ENCODE peak calls at places on chromosomes 3 and 15, in nine cellular contexts. U is astrocyte, M is choroid plexus epithelial cell, Z is left colon, J is ovary, P is T-helper 1 cell, K is Calu3, H is LoVo, W is kidney. F is an unnamed sample.
A peak's percentile ranks its signal among the peaks of the same experiment; 100 is the strongest.

GRCh38 chr3:11509175-11510000 is 134.3 kb downstream of the VGLL4 start:
- DNase-seq in U (peak; percentile 92), M (peak; percentile 99), Z (peak; percentile 76), J (peak; percentile 85), P (no peak), K (peak; percentile 19), H (peak; percentile 15), W (peak; percentile 90), F (peak; percentile 48)

GRCh38 chr3:18443670-18444596 is 18.8 kb upstream of the SATB1 start:
- DNase-seq in U (no peak), M (no peak), Z (peak; percentile 34), J (peak; percentile 18), P (peak; percentile 4), K (peak; percentile 26), H (no peak), W (peak; percentile 74), F (no peak)

GRCh38 chr3:155356594-155357370 is 63.3 kb upstream of the STRIT1 start:
- DNase-seq in U (no peak), M (peak; percentile 10), Z (no peak), J (no peak), P (no peak), K (peak; percentile 18), H (no peak), W (no peak), F (peak; percentile 58)

GRCh38 chr15:20358066-20358780 is 183.4 kb downstream of the GOLGA6L6 start:
- DNase-seq in U (no peak), M (no peak), Z (no peak), J (no peak), P (no peak), K (no peak), H (no peak), W (peak; percentile 86), F (no peak)

GRCh38 chr15:59367022-59367451 is 5.6 kb downstream of the MYO1E start:
- DNase-seq in U (no peak), M (peak; percentile 50), Z (no peak), J (no peak), P (no peak), K (no peak), H (no peak), W (no peak), F (no peak)

GRCh38 chr15:101694261-101694660 is 30.0 kb downstream of the TARS3 start:
- DNase-seq in U (no peak), M (no peak), Z (no peak), J (no peak), P (no peak), K (no peak), H (no peak), W (no peak), F (no peak)

GRCh38 chr3:197135212-197135611 is 105.6 kb upstream of the MELTF start:
- DNase-seq in U (peak; percentile 46), M (no peak), Z (no peak), J (no peak), P (no peak), K (no peak), H (no peak), W (no peak), F (no peak)

GRCh38 chr3:35640736-35641135 is 1.4 kb downstream of the ARPP21 start:
- DNase-seq in U (no peak), M (no peak), Z (no peak), J (no peak), P (no peak), K (no peak), H (no peak), W (no peak), F (no peak)

GRCh38 chr3:42750834-42751233 is 22.2 kb downstream of the CCDC13 start:
- DNase-seq in U (no peak), M (no peak), Z (peak; percentile 8), J (no peak), P (no peak), K (no peak), H (no peak), W (no peak), F (no peak)

GRCh38 chr3:43281020-43281419 is 5.3 kb upstream of the SNRK start:
- DNase-seq in U (no peak), M (no peak), Z (no peak), J (no peak), P (no peak), K (no peak), H (no peak), W (no peak), F (no peak)

GRCh38 chr3:54215521-54215920 is 93.2 kb downstream of the CACNA2D3 start:
- DNase-seq in U (no peak), M (no peak), Z (no peak), J (no peak), P (no peak), K (no peak), H (no peak), W (no peak), F (no peak)

GRCh38 chr3:115518100-115518852 is 105.0 kb upstream of the GAP43 start:
- DNase-seq in U (peak; percentile 67), M (peak; percentile 85), Z (no peak), J (no peak), P (no peak), K (peak; percentile 19), H (peak; percentile 25), W (peak; percentile 86), F (no peak)

GRCh38 chr15:75199347-75199976 is 2.2 kb upstream of the C15orf39 start:
- DNase-seq in U (no peak), M (no peak), Z (no peak), J (no peak), P (no peak), K (no peak), H (no peak), W (no peak), F (no peak)

GRCh38 chr3:116059421-116060096 is 385.7 kb downstream of the LSAMP start:
- DNase-seq in U (peak; percentile 97), M (peak; percentile 85), Z (no peak), J (no peak), P (no peak), K (peak; percentile 72), H (peak; percentile 49), W (peak; percentile 61), F (no peak)

GRCh38 chr15:96326551-96327154 is 3.8 kb upstream of the NR2F2 start:
- DNase-seq in U (peak; percentile 58), M (peak; percentile 71), Z (no peak), J (peak; percentile 66), P (no peak), K (no peak), H (peak; percentile 54), W (peak; percentile 82), F (no peak)

GRCh38 chr15:55494927-55495326 is 13.1 kb downstream of the DNAAF4 start:
- DNase-seq in U (no peak), M (peak; percentile 5), Z (no peak), J (no peak), P (no peak), K (no peak), H (no peak), W (no peak), F (no peak)

GRCh38 chr3:188001052-188001567 is 152.8 kb upstream of the LPP start:
- DNase-seq in U (no peak), M (no peak), Z (no peak), J (no peak), P (no peak), K (no peak), H (no peak), W (no peak), F (no peak)

GRCh38 chr3:170469151-170470062 is 50.7 kb downstream of the CLDN11 start:
- DNase-seq in U (peak; percentile 74), M (peak; percentile 40), Z (no peak), J (no peak), P (no peak), K (peak; percentile 40), H (no peak), W (no peak), F (no peak)

GRCh38 chr3:21754839-21755238 is 3.8 kb upstream of the ZNF385D start:
- DNase-seq in U (no peak), M (no peak), Z (no peak), J (no peak), P (no peak), K (no peak), H (no peak), W (no peak), F (no peak)

GRCh38 chr3:60696559-60697125 is 554.6 kb downstream of the FHIT start:
- DNase-seq in U (no peak), M (no peak), Z (no peak), J (no peak), P (no peak), K (no peak), H (no peak), W (no peak), F (no peak)

GRCh38 chr3:18442743-18443669 is 17.9 kb upstream of the SATB1 start:
- DNase-seq in U (no peak), M (no peak), Z (no peak), J (no peak), P (no peak), K (no peak), H (no peak), W (no peak), F (no peak)

GRCh38 chr15:78311292-78311691 is 11.9 kb upstream of the SKIC8 start:
- DNase-seq in U (no peak), M (no peak), Z (no peak), J (no peak), P (no peak), K (no peak), H (no peak), W (no peak), F (no peak)

GRCh38 chr3:111768571-111769100 is 90.4 kb upstream of the PHLDB2 start:
- DNase-seq in U (peak; percentile 100), M (peak; percentile 84), Z (no peak), J (no peak), P (no peak), K (peak; percentile 72), H (peak; percentile 13), W (no peak), F (no peak)

GRCh38 chr3:195197764-195198423 is 73.1 kb downstream of the XXYLT1 start:
- DNase-seq in U (peak; percentile 83), M (peak; percentile 65), Z (no peak), J (no peak), P (no peak), K (peak; percentile 30), H (peak; percentile 61), W (peak; percentile 25), F (no peak)

GRCh38 chr3:149395107-149396089 is 17.9 kb upstream of the TM4SF1 start:
- DNase-seq in U (peak; percentile 69), M (peak; percentile 91), Z (no peak), J (peak; percentile 65), P (no peak), K (peak; percentile 83), H (no peak), W (peak; percentile 61), F (no peak)

GRCh38 chr3:146845361-146845760 is 240.2 kb upstream of the PLSCR5 start:
- DNase-seq in U (no peak), M (no peak), Z (no peak), J (no peak), P (no peak), K (no peak), H (no peak), W (no peak), F (no peak)

GRCh38 chr3:54511766-54512365 is 389.5 kb downstream of the CACNA2D3 start:
- DNase-seq in U (no peak), M (no peak), Z (no peak), J (no peak), P (no peak), K (no peak), H (no peak), W (no peak), F (no peak)

GRCh38 chr3:18712713-18713575 is 287.8 kb upstream of the SATB1 start:
- DNase-seq in U (no peak), M (no peak), Z (no peak), J (no peak), P (no peak), K (no peak), H (no peak), W (no peak), F (no peak)

GRCh38 chr3:188974856-188975611 is 196.7 kb upstream of the TPRG1 start:
- DNase-seq in U (peak; percentile 68), M (peak; percentile 45), Z (no peak), J (no peak), P (no peak), K (no peak), H (no peak), W (no peak), F (no peak)

GRCh38 chr3:182327196-182327681 is 466.1 kb upstream of the ATP11B start:
- DNase-seq in U (peak; percentile 95), M (no peak), Z (no peak), J (no peak), P (no peak), K (no peak), H (no peak), W (peak; percentile 51), F (peak; percentile 53)

F was measured in H1.